ENCODE peak calls at places on chromosomes 7 and 10, in ten cellular contexts. D, J, I, L, R, F, H, G, Y and K are unnamed samples.

GRCh38 chr7:83547526-83547925 is 101.4 kb downstream of the SEMA3E start:
- DNase-seq in D (peak), J (no peak), I (peak), L (peak), R (peak), F (no peak), H (peak), G (no peak), Y (no peak), K (no peak)

GRCh38 chr10:50419091-50419490 is 167.8 kb upstream of the ASAH2 start:
- DNase-seq in D (no peak), J (no peak), I (no peak), L (no peak), R (no peak), F (no peak), H (peak), G (no peak), Y (no peak), K (no peak)

GRCh38 chr7:92632791-92633190 is 42.6 kb upstream of the FAM133B start:
- DNase-seq in D (no peak), J (no peak), I (no peak), L (no peak), R (peak), F (no peak), H (no peak), G (no peak), Y (no peak), K (no peak)

GRCh38 chr7:4814463-4814862 is 39.0 kb downstream of the AP5Z1 start:
- DNase-seq in D (no peak), J (peak), I (no peak), L (no peak), R (no peak), F (no peak), H (no peak), G (no peak), Y (no peak), K (no peak)

GRCh38 chr10:70376436-70377378 is 5.7 kb downstream of the LRRC20 start:
- DNase-seq in D (no peak), J (peak), I (no peak), L (no peak), R (peak), F (no peak), H (no peak), G (no peak), Y (no peak), K (no peak)

GRCh38 chr7:138726288-138726687 is 25.1 kb upstream of the SVOPL start:
- DNase-seq in D (no peak), J (peak), I (no peak), L (no peak), R (no peak), F (no peak), H (no peak), G (peak), Y (peak), K (no peak)

GRCh38 chr7:74461970-74462706 is 8.4 kb downstream of the GTF2IRD1 start:
- DNase-seq in D (no peak), J (no peak), I (no peak), L (no peak), R (no peak), F (no peak), H (no peak), G (no peak), Y (no peak), K (no peak)

GRCh38 chr10:92124020-92124419 is 166.9 kb downstream of the CPEB3 start:
- DNase-seq in D (peak), J (no peak), I (no peak), L (no peak), R (no peak), F (no peak), H (no peak), G (no peak), Y (no peak), K (no peak)

GRCh38 chr10:124176309-124177179 is 83.1 kb upstream of the CHST15 start:
- DNase-seq in D (no peak), J (no peak), I (peak), L (no peak), R (no peak), F (peak), H (no peak), G (no peak), Y (no peak), K (no peak)

GRCh38 chr7:116150588-116150987 is 59.8 kb upstream of the TES start:
- DNase-seq in D (no peak), J (no peak), I (no peak), L (no peak), R (peak), F (no peak), H (no peak), G (no peak), Y (no peak), K (no peak)

GRCh38 chr7:24255139-24255538 is 28.9 kb upstream of the NPY start:
- DNase-seq in D (no peak), J (no peak), I (no peak), L (no peak), R (peak), F (no peak), H (no peak), G (no peak), Y (no peak), K (no peak)